ENCODE peak calls at places on chromosomes 12 and 14, in five cellular contexts. F is hippocampal formation; V is stimulated activated CD4-positive, alpha-beta T cell treated with anti-CD3 and anti-CD28 coated beads, Interleukin-15, amount 100 ng/mL, for 24 hours; P is stimulated activated CD8-positive, alpha-beta memory T cell treated with anti-CD3 and anti-CD28 coated beads, Interleukin-2, amount 100 ng/mL, for 1 hour; N is heart right ventricle. B is an unnamed sample.

GRCh38 chr14:61608245-61609142 is 86.8 kb upstream of the HIF1A start:
- DNase-seq in F (peak), V (no peak), P (no peak), N (no peak), B (no peak)

GRCh38 chr14:75418779-75419768 is 8.7 kb upstream of the JDP2 start:
- DNase-seq in F (no peak), V (peak), P (no peak), N (no peak), B (no peak)

GRCh38 chr12:64890873-64891468 is 66.5 kb downstream of the TBC1D30 start:
- DNase-seq in F (no peak), V (no peak), P (no peak), N (no peak), B (no peak)

GRCh38 chr12:83225806-83226205 is 539.1 kb downstream of the TMTC2 start:
- DNase-seq in F (no peak), V (no peak), P (no peak), N (no peak), B (no peak)

GRCh38 chr14:49893309-49894213 is 679 bp downstream of the ARF6 start:
- DNase-seq in F (no peak), V (peak), P (peak), N (peak), B (peak)

GRCh38 chr14:61561144-61561543 is 134.2 kb upstream of the HIF1A start:
- DNase-seq in F (no peak), V (no peak), P (no peak), N (no peak), B (no peak)

GRCh38 chr14:77177623-77178185 is 3.9 kb upstream of the TMEM63C start:
- DNase-seq in F (no peak), V (no peak), P (no peak), N (no peak), B (no peak)

GRCh38 chr14:77184396-77185092 is 2.9 kb downstream of the TMEM63C start:
- DNase-seq in F (no peak), V (no peak), P (no peak), N (no peak), B (no peak)

GRCh38 chr12:32561931-32562341 is 117.2 kb upstream of the DNM1L start:
- DNase-seq in F (no peak), V (no peak), P (no peak), N (no peak), B (no peak)

GRCh38 chr12:114395755-114396152 is 10.2 kb downstream of the TBX5 start:
- DNase-seq in F (no peak), V (no peak), P (no peak), N (no peak), B (no peak)

GRCh38 chr12:23771230-23771949 is 178.1 kb downstream of the SOX5 start:
- DNase-seq in F (peak), V (no peak), P (no peak), N (peak), B (no peak)

GRCh38 chr14:74089251-74090020 is 4.7 kb downstream of the LIN52 start:
- DNase-seq in F (no peak), V (no peak), P (no peak), N (no peak), B (no peak)

B was measured in upper lobe of left lung.